ENCODE peak calls at places on chromosomes 4 and X, in four cellular contexts. A is K562, Z is Peyer's patch, I is GM23248. E is an unnamed sample.

GRCh38 chr4:143337600-143338287 is 1.1 kb downstream of the GAB1 start:
- DNase-seq in A (no peak), I (peak; percentile 70), Z (peak; percentile 80), E (peak; percentile 22)

GRCh38 chrX:20252392-20253231 is 14.1 kb downstream of the RPS6KA3 start:
- DNase-seq in I (peak; percentile 51), A (peak; percentile 39), Z (peak; percentile 80), E (peak; percentile 40)

GRCh38 chr4:8656711-8657380 is 64.3 kb downstream of the CPZ start:
- DNase-seq in A (no peak), Z (peak; percentile 33), I (no peak), E (no peak)

GRCh38 chr4:137794779-137795178 is 262.5 kb upstream of the PCDH18 start:
- DNase-seq in I (peak; percentile 26), Z (no peak), A (no peak), E (no peak)

GRCh38 chr4:106854970-106855369 is 181.1 kb downstream of the DKK2 start:
- DNase-seq in Z (no peak), A (no peak), I (peak; percentile 16), E (no peak)

GRCh38 chrX:149683966-149684730 is 27.7 kb upstream of the MAGEA11 start:
- DNase-seq in Z (no peak), I (no peak), A (no peak), E (no peak)

GRCh38 chr4:99657801-99658200 is at the start of gene C4orf54:
- DNase-seq in I (no peak), A (no peak), Z (no peak), E (no peak)

GRCh38 chrX:69022430-69022829 is 142.8 kb downstream of the PJA1 start:
- DNase-seq in I (no peak), Z (no peak), A (no peak), E (no peak)

GRCh38 chr4:172124656-172125308 is 311.6 kb downstream of the GALNTL6 start:
- DNase-seq in Z (no peak), I (no peak), A (no peak), E (no peak)

GRCh38 chr4:60989141-60989540 is 211.0 kb upstream of the ADGRL3 start:
- DNase-seq in A (no peak), Z (no peak), I (no peak), E (no peak)

GRCh38 chr4:110484767-110485166 is 8.8 kb downstream of the ENPEP start:
- DNase-seq in A (no peak), I (peak; percentile 95), Z (no peak), E (no peak)

GRCh38 chr4:74166823-74167222 is 8.9 kb downstream of the MTHFD2L start:
- DNase-seq in I (no peak), Z (no peak), A (no peak), E (no peak)

GRCh38 chr4:133287396-133287795 is 138.3 kb downstream of the PCDH10 start:
- DNase-seq in I (no peak), Z (no peak), A (no peak), E (no peak)

GRCh38 chrX:68719904-68720614 is 72.6 kb downstream of the STARD8 start:
- DNase-seq in I (peak; percentile 11), Z (no peak), A (peak; percentile 36), E (peak; percentile 10)

GRCh38 chr4:21652508-21653108 is 296.0 kb downstream of the KCNIP4 start:
- DNase-seq in I (no peak), A (no peak), Z (no peak), E (no peak)

GRCh38 chr4:109574443-109574850 is 14.4 kb downstream of the MCUB start:
- DNase-seq in A (no peak), I (peak; percentile 19), Z (no peak), E (no peak)

GRCh38 chr4:140675599-140676231 is 80.5 kb downstream of the TBC1D9 start:
- DNase-seq in A (no peak), I (peak; percentile 7), Z (no peak), E (no peak)

GRCh38 chr4:172096771-172097170 is 283.6 kb downstream of the GALNTL6 start:
- DNase-seq in I (no peak), A (no peak), Z (no peak), E (no peak)

GRCh38 chr4:128306992-128307581 is 19.5 kb upstream of the PGRMC2 start:
- DNase-seq in A (no peak), I (no peak), Z (no peak), E (no peak)

GRCh38 chr4:123816462-123816861 is 419.9 kb downstream of the SPRY1 start:
- DNase-seq in Z (no peak), A (no peak), I (peak; percentile 8), E (no peak)

GRCh38 chr4:110197421-110198398 is 705 bp downstream of the ELOVL6 start:
- DNase-seq in Z (peak; percentile 71), I (peak; percentile 65), A (peak; percentile 23), E (peak; percentile 62)

GRCh38 chr4:6226506-6226905 is 26.2 kb upstream of the JAKMIP1 start:
- DNase-seq in Z (no peak), I (no peak), A (no peak), E (no peak)

GRCh38 chrX:110847334-110847733 is 51.7 kb upstream of the CHRDL1 start:
- DNase-seq in A (peak; percentile 45), Z (no peak), I (peak; percentile 55), E (peak; percentile 74)

GRCh38 chrX:50913520-50913919 is 3.0 kb downstream of the BMP15 start:
- DNase-seq in I (no peak), A (no peak), Z (no peak), E (no peak)

GRCh38 chr4:87423313-87424031 is 1.1 kb downstream of the NUDT9 start:
- DNase-seq in A (no peak), Z (no peak), I (peak; percentile 30), E (no peak)

GRCh38 chrX:104343408-104344129 is 88.8 kb upstream of the ESX1 start:
- DNase-seq in A (peak; percentile 23), Z (peak; percentile 34), I (peak; percentile 88), E (peak; percentile 77)

GRCh38 chr4:153916273-153916755 is 127.4 kb upstream of the SFRP2 start:
- DNase-seq in I (peak; percentile 10), A (no peak), Z (no peak), E (no peak)

GRCh38 chr4:11456441-11456840 is 27.7 kb upstream of the HS3ST1 start:
- DNase-seq in Z (no peak), I (no peak), A (no peak), E (no peak)

GRCh38 chr4:10086506-10087120 is 30.0 kb downstream of the WDR1 start:
- DNase-seq in A (no peak), Z (peak; percentile 35), I (no peak), E (no peak)

GRCh38 chr4:141432000-141432712 is 204.2 kb upstream of the IL15 start:
- DNase-seq in I (peak; percentile 25), A (no peak), Z (no peak), E (no peak)

GRCh38 chrX:147699061-147699460 is 212.7 kb upstream of the FMR1 start:
- DNase-seq in Z (no peak), I (no peak), A (no peak), E (peak; percentile 24)

GRCh38 chr4:107801766-107802211 is 22.9 kb upstream of the SGMS2 start:
- DNase-seq in I (peak; percentile 76), A (no peak), Z (no peak), E (no peak)

GRCh38 chrX:56219702-56220101 is 12.5 kb upstream of the KLF8 start:
- DNase-seq in A (no peak), I (peak; percentile 35), Z (no peak), E (no peak)

GRCh38 chr4:178784491-178784890 is 1342.3 kb upstream of the AGA start:
- DNase-seq in I (no peak), A (no peak), Z (no peak), E (no peak)

GRCh38 chrX:276588-277171 is 4.5 kb upstream of the PLCXD1 start:
- DNase-seq in I (peak; percentile 90), Z (peak; percentile 69), A (peak; percentile 46), E (no peak)

GRCh38 chrX:15816886-15817285 is 26.6 kb downstream of the ZRSR2 start:
- DNase-seq in Z (no peak), I (no peak), A (no peak), E (no peak)

GRCh38 chrX:17967888-17968287 is 106.8 kb upstream of the RAI2 start:
- DNase-seq in I (no peak), Z (no peak), A (no peak), E (no peak)
- H3K9me3 ChIP-seq in I (no peaks in the 10 kb centered on the region), Z (no peaks in the 10 kb centered on the region), A (no peaks in the 10 kb centered on the region), E (no peaks in the 10 kb centered on the region)

DNA sequence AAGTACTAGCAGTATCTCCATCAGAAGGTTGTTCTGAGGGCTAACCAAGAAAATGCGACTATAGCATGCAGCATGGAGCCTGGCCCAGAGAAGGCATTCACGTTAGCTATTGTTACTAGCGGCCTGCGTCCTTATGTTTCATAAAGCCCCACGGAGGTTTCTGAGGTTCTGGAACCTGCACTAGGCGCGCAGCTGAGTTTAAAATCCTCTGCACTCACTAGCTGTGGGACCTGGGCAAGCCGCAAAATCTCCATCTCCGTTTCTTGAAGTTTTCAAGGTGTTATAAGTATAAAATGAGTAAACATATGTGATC is 666 bp upstream of the MANBA start:
- DNase-seq in I (peak; percentile 54), A (no peak), Z (no peak), E (no peak)
- H3K4me3 ChIP-seq in I (peak overlapping the region; percentile 80), A (peak overlapping the region; percentile 71), Z (peak overlapping the region; percentile 66), E (peak overlapping the region; percentile 80)

DNA sequence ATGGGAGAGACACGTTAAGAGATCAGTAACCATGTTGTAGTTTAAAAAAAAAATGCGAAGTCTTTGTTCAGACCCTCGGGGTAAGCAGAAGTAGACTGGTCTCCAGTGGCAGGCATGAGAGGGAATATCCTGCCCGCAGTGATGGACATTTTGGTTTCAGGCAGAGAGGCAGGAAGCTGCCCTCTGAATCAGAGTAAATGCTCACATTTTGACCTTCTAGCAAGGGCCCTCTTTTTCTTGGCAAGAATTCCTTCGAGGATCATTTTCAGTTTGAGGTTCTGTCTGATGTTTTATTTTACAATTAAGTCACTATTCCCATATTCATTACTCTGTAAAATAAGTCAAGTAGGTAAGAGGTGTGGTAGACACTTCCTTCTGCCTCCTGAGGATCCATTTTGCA is 28.4 kb downstream of the SORBS2 start:
- DNase-seq in A (no peak), Z (no peak), I (no peak), E (no peak)
- H3K9me3 ChIP-seq in A (no peaks in the 10 kb centered on the region), Z (no peaks in the 10 kb centered on the region), I (no peaks in the 10 kb centered on the region), E (no peaks in the 10 kb centered on the region)

GRCh38 chrX:13099121-13099520 is 54.7 kb upstream of the FAM9C start:
- DNase-seq in I (no peak), A (no peak), Z (no peak), E (no peak)

GRCh38 chrX:13102636-13103035 is 58.2 kb upstream of the FAM9C start:
- DNase-seq in I (no peak), Z (no peak), A (no peak), E (no peak)

GRCh38 chrX:13103111-13103913 is 58.9 kb upstream of the FAM9C start:
- DNase-seq in Z (no peak), A (no peak), I (peak; percentile 27), E (no peak)

GRCh38 chrX:13103914-13104274 is 59.5 kb upstream of the FAM9C start:
- DNase-seq in Z (no peak), I (no peak), A (no peak), E (no peak)

GRCh38 chrX:13101439-13102139 is 57.2 kb upstream of the FAM9C start:
- DNase-seq in I (peak; percentile 90), A (peak; percentile 50), Z (peak; percentile 67), E (peak; percentile 69)
- H3K4me3 ChIP-seq in I (no peak overlapping the region), A (no peak overlapping the region), Z (no peak overlapping the region), E (no peak overlapping the region)

GRCh38 chrX:48059296-48059639 is 12.2 kb downstream of the ZNF630 start:
- DNase-seq in Z (no peak), I (no peak), A (no peak), E (no peak)

GRCh38 chrX:48068096-48068887 is 3.1 kb downstream of the ZNF630 start:
- DNase-seq in Z (no peak), I (no peak), A (no peak), E (no peak)

GRCh38 chrX:48058621-48059295 is 12.7 kb downstream of the ZNF630 start:
- DNase-seq in I (no peak), A (no peak), Z (no peak), E (no peak)

GRCh38 chrX:48064261-48064660 is 7.2 kb downstream of the ZNF630 start:
- DNase-seq in A (no peak), Z (no peak), I (no peak), E (no peak)
- H3K9me3 ChIP-seq in A (no peaks in the 10 kb centered on the region), Z (peaks cover 2% of the 10 kb centered on the region), I (no peaks in the 10 kb centered on the region), E (no peaks in the 10 kb centered on the region)

E was measured in HAP-1.